ENCODE peak calls at places on chromosomes 16 and 17, in seven cellular contexts. B is bronchial epithelial cell, T is ascending aorta, Q is endodermal cell, A is NT2/D1, G is astrocyte of the cerebellum, F is HepG2. K is an unnamed sample.

GRCh38 chr17:2055494-2056220 is 754 bp downstream of the HIC1 start:
- DNase-seq in B (no peak), T (no peak), Q (no peak), A (no peak), G (no peak), F (no peak), K (no peak)

GRCh38 chr16:87780385-87780989 is 14.7 kb upstream of the KLHDC4 start:
- DNase-seq in B (peak; percentile 67), T (no peak), Q (no peak), A (no peak), G (no peak), F (no peak), K (no peak)

GRCh38 chr17:60300011-60300410 is 91.9 kb downstream of the USP32 start:
- DNase-seq in B (no peak), T (no peak), Q (no peak), A (no peak), G (no peak), F (no peak), K (no peak)

GRCh38 chr17:37689317-37689716 is 46.1 kb upstream of the DDX52 start:
- DNase-seq in B (no peak), T (no peak), Q (no peak), A (no peak), G (no peak), F (peak; percentile 86), K (no peak)

GRCh38 chr17:57782642-57783337 is 37.7 kb upstream of the CCDC182 start:
- DNase-seq in B (no peak), T (no peak), Q (peak; percentile 72), A (no peak), G (no peak), F (no peak), K (no peak)

GRCh38 chr16:81239722-81240121 is 1.2 kb downstream of the BCO1 start:
- DNase-seq in B (no peak), T (no peak), Q (no peak), A (no peak), G (no peak), F (no peak), K (no peak)

GRCh38 chr17:47267354-47267828 is 13.8 kb downstream of the ITGB3 start:
- DNase-seq in B (peak; percentile 51), T (no peak), Q (no peak), A (no peak), G (peak; percentile 98), F (peak; percentile 30), K (no peak)

GRCh38 chr16:53664724-53665345 is 38.8 kb downstream of the RPGRIP1L start:
- DNase-seq in B (peak; percentile 5), T (no peak), Q (no peak), A (no peak), G (peak; percentile 59), F (no peak), K (peak; percentile 61)

GRCh38 chr17:35084987-35085386 is 21.5 kb upstream of the RFFL start:
- DNase-seq in B (peak; percentile 94), T (no peak), Q (no peak), A (no peak), G (no peak), F (no peak), K (no peak)

GRCh38 chr16:12903325-12904040 is 2.1 kb downstream of the SHISA9 start:
- DNase-seq in B (no peak), T (no peak), Q (peak; percentile 78), A (no peak), G (no peak), F (no peak), K (no peak)

GRCh38 chr16:68100504-68100903 is 15.3 kb downstream of the NFATC3 start:
- DNase-seq in B (no peak), T (no peak), Q (no peak), A (no peak), G (no peak), F (no peak), K (no peak)

GRCh38 chr17:4968166-4968915 is 724 bp upstream of the SPAG7 start:
- DNase-seq in B (no peak), T (no peak), Q (peak; percentile 83), A (no peak), G (no peak), F (no peak), K (peak; percentile 91)

GRCh38 chr17:19644493-19645210 is 3.9 kb upstream of the ALDH3A2 start:
- DNase-seq in B (peak; percentile 21), T (no peak), Q (no peak), A (no peak), G (no peak), F (no peak), K (no peak)

GRCh38 chr16:49700222-49700927 is 155.5 kb downstream of the ZNF423 start:
- DNase-seq in B (no peak), T (peak; percentile 85), Q (peak; percentile 79), A (no peak), G (no peak), F (no peak), K (peak; percentile 41)

DNA sequence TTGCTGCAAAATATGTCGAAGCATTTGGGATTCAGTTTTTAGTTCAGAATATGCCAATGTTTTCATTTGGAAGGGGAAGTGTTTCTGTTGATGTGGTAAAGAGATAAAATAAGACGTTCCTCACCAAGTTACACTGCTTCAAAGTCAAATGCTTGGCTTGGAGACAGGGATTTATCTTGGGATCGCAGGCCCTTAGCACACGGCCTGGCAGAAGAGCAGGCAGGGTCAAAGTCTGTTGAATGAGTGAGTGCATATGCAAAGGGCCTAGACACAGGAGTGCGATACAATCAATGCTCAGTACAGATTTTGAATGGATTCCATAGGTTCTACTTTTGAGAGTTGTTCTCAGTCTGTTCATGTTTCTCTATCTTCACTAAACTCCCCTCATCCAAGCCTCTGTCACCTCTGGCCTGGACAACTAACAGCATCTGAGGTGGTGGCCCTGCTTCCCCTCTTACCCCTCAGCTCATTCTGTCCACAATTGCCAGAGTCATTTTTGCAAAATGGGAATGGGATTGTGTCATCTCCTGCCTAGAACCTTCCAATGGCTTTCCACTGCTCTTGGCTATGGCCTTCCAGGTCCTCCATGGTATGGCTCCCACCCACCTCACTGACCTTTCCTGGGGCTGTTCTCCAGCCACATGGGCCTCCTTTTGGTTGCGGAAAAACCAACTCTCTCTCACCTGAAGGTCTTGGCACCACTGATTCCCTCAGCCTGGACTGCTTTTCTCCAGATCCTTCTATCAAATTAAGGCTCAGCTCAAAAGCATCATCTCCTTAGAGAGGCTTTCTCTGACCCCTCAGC is 3.2 kb downstream of the DEXI start:
- DNase-seq in B (no peak), T (no peak), Q (no peak), A (no peak), G (no peak), F (peak; percentile 56), K (no peak)
- H3K4me3 ChIP-seq in B (no peak overlapping the region), T (peak overlapping the region; percentile 97), Q (peak overlapping the region; percentile 86), A (no peak overlapping the region), G (no peak overlapping the region), F (peak overlapping the region; percentile 82), K (no peak overlapping the region)

GRCh38 chr17:29593546-29594440 is 861 bp downstream of the ANKRD13B start:
- DNase-seq in B (no peak), T (no peak), Q (peak; percentile 96), A (no peak), G (no peak), F (no peak), K (peak; percentile 18)

GRCh38 chr17:29590979-29591736 is 1.7 kb upstream of the GIT1 start:
- DNase-seq in B (peak; percentile 48), T (no peak), Q (no peak), A (no peak), G (no peak), F (peak; percentile 58), K (peak; percentile 93)

GRCh38 chr17:29592850-29593545 is at the start of gene ANKRD13B:
- DNase-seq in B (no peak), T (no peak), Q (peak; percentile 85), A (no peak), G (no peak), F (no peak), K (peak; percentile 27)

GRCh38 chr17:29590261-29590978 is 972 bp upstream of the GIT1 start:
- DNase-seq in B (peak; percentile 59), T (no peak), Q (no peak), A (no peak), G (no peak), F (no peak), K (no peak)

GRCh38 chr17:29591737-29592624 is 951 bp upstream of the ANKRD13B start:
- DNase-seq in B (peak; percentile 44), T (peak; percentile 91), Q (peak; percentile 100), A (no peak), G (no peak), F (peak; percentile 74), K (peak; percentile 97)
- H3K4me3 ChIP-seq in B (no peak overlapping the region), T (peak overlapping the region; percentile 88), Q (peak overlapping the region; percentile 84), A (peak overlapping the region; percentile 45), G (peak overlapping the region; percentile 31), F (peak overlapping the region; percentile 89), K (no peak overlapping the region)

GRCh38 chr16:2438121-2438520 is 8.9 kb downstream of the CCNF start:
- DNase-seq in B (no peak), T (no peak), Q (peak; percentile 48), A (no peak), G (no peak), F (no peak), K (no peak)

GRCh38 chr16:2437032-2437790 is 8.0 kb downstream of the CCNF start:
- DNase-seq in B (no peak), T (no peak), Q (no peak), A (no peak), G (no peak), F (no peak), K (no peak)

GRCh38 chr16:2439598-2439997 is 10.4 kb downstream of the CCNF start:
- DNase-seq in B (no peak), T (no peak), Q (no peak), A (no peak), G (no peak), F (no peak), K (no peak)

GRCh38 chr16:2432801-2433505 is 3.7 kb downstream of the CCNF start:
- DNase-seq in B (no peak), T (no peak), Q (no peak), A (no peak), G (no peak), F (no peak), K (no peak)

DNA sequence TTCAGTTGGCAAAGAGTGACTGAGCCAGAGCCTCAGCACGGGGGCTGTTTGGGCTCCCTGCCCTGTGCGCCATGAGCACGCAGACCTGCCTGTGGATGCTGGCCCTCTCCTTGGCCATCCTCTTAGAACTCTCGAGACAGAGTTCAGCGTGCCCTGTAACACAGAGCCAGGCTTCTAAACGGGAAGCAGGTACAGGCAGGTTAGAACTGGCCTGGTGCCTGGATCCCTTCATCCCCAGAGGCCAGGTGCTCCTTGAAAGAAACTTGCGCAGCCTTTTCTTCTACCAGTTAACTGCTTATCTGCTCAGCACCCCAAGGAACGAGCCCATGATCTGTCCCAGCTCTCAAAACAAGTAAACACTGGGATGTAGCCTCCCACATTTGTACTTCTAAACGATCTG is 6.9 kb downstream of the CCNF start:
- DNase-seq in B (peak; percentile 65), T (no peak), Q (no peak), A (no peak), G (no peak), F (no peak), K (peak; percentile 48)
- H3K4me3 ChIP-seq in B (no peak overlapping the region), T (no peak overlapping the region), Q (no peak overlapping the region), A (no peak overlapping the region), G (no peak overlapping the region), F (no peak overlapping the region), K (no peak overlapping the region)

DNA sequence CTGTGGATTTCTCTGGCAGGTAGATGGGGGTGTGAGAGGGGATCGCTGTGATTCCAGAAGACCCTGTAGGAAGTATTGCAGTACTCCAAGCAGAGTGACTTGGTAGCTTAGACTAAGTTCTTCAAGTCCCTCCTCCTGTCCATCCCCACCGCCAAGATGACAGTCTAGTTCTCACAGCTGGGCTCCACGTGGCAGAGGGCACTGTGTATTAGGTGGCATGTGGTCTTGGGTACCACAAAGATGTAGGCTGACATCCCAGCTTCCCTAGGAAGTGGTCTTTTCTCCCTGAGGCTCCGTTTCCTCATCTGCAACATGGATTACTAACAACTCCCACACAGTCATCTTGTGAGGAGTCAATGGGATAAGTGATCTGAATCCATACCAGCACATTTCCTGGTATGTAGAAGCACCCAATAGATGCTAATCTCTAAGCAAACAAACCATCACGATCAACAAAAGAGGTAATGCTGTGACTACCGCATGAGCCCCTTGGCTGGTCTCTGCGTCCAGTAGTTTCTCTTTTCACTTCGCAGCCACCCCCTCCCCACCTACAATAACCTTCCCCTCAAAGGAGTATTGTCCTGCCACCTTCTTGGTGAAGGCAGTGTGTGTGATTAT is 349.1 kb upstream of the EEF2KMT start:
- DNase-seq in B (no peak), T (no peak), Q (peak; percentile 60), A (no peak), G (no peak), F (no peak), K (no peak)
- H3K4me3 ChIP-seq in B (no peak overlapping the region), T (no peak overlapping the region), Q (no peak overlapping the region), A (no peak overlapping the region), G (no peak overlapping the region), F (no peak overlapping the region), K (no peak overlapping the region)

K was measured in lower leg skin.